ENCODE peak calls at places on chromosomes 11 and 22, in nine cellular contexts. E, T, X, P, D, R, S, B and C are unnamed samples. For H3K27me3, the result is how much of the 10 kb centered on the place peaks cover.

GRCh38 chr22:17964647-17965046 is 59.7 kb downstream of the MICAL3 start:
- DNase-seq in E (no peak), T (no peak), X (no peak), P (no peak), D (no peak), R (no peak), S (no peak), B (no peak), C (no peak)

GRCh38 chr11:102010776-102011500 is 36.3 kb upstream of the CFAP300 start:
- DNase-seq in E (no peak), T (peak), X (peak), P (no peak), D (peak), R (no peak), S (peak), B (peak), C (peak)

GRCh38 chr11:63767415-63768231 is 952 bp downstream of the ZFTA start:
- DNase-seq in E (peak), T (peak), X (peak), P (no peak), D (peak), R (no peak), S (peak), B (peak), C (peak)

GRCh38 chr11:57116654-57117053 is 65.1 kb upstream of the LRRC55 start:
- DNase-seq in E (no peak), T (no peak), X (peak), P (no peak), D (peak), R (no peak), S (peak), B (peak), C (no peak)

GRCh38 chr22:40204331-40205116 is 26.8 kb downstream of the TNRC6B start:
- DNase-seq in E (peak), T (no peak), X (peak), P (no peak), D (peak), R (no peak), S (no peak), B (peak), C (no peak)

GRCh38 chr11:87369888-87370287 is 332.2 kb downstream of the TMEM135 start:
- DNase-seq in E (no peak), T (no peak), X (no peak), P (no peak), D (no peak), R (no peak), S (no peak), B (no peak), C (no peak)

GRCh38 chr11:116896211-116896610 is 58.8 kb upstream of the APOA1 start:
- DNase-seq in E (no peak), T (no peak), X (no peak), P (no peak), D (no peak), R (no peak), S (no peak), B (no peak), C (no peak)

GRCh38 chr11:35041070-35041554 is 97.9 kb upstream of the CD44 start:
- DNase-seq in E (no peak), T (no peak), X (no peak), P (no peak), D (no peak), R (no peak), S (no peak), B (no peak), C (no peak)

GRCh38 chr11:42175203-42175602 is 715.8 kb upstream of the LRRC4C start:
- DNase-seq in E (no peak), T (no peak), X (no peak), P (no peak), D (no peak), R (no peak), S (no peak), B (no peak), C (no peak)

GRCh38 chr11:74870485-74870884 is 78.4 kb downstream of the XRRA1 start:
- DNase-seq in E (no peak), T (no peak), X (peak), P (no peak), D (no peak), R (peak), S (no peak), B (no peak), C (no peak)

GRCh38 chr11:97722065-97722464 is 1298.7 kb upstream of the CNTN5 start:
- DNase-seq in E (no peak), T (no peak), X (peak), P (no peak), D (no peak), R (no peak), S (no peak), B (no peak), C (no peak)

GRCh38 chr11:12717851-12718291 is 43.6 kb downstream of the TEAD1 start:
- DNase-seq in E (no peak), T (no peak), X (no peak), P (no peak), D (no peak), R (no peak), S (no peak), B (no peak), C (no peak)

GRCh38 chr11:103648670-103649400 is 387.6 kb upstream of the DDI1 start:
- DNase-seq in E (no peak), T (no peak), X (no peak), P (no peak), D (no peak), R (no peak), S (no peak), B (no peak), C (no peak)

GRCh38 chr11:29184939-29185890 is 831.6 kb downstream of the KCNA4 start:
- DNase-seq in E (no peak), T (no peak), X (no peak), P (no peak), D (no peak), R (no peak), S (no peak), B (no peak), C (no peak)

GRCh38 chr22:49403102-49403501 is 424.6 kb downstream of the BRD1 start:
- DNase-seq in E (no peak), T (no peak), X (no peak), P (no peak), D (no peak), R (no peak), S (no peak), B (no peak), C (no peak)

GRCh38 chr11:16831281-16832192 is 93.1 kb downstream of the C11orf58 start:
- DNase-seq in E (no peak), T (no peak), X (no peak), P (no peak), D (no peak), R (no peak), S (no peak), B (no peak), C (no peak)

GRCh38 chr11:17613428-17613962 is 66.4 kb downstream of the OTOG start:
- DNase-seq in E (no peak), T (no peak), X (no peak), P (no peak), D (no peak), R (no peak), S (no peak), B (no peak), C (no peak)

GRCh38 chr11:13602844-13603243 is 65.6 kb upstream of the FAR1 start:
- DNase-seq in E (no peak), T (no peak), X (no peak), P (no peak), D (no peak), R (no peak), S (no peak), B (no peak), C (no peak)

GRCh38 chr11:14015711-14016110 is 53.2 kb downstream of the SPON1 start:
- DNase-seq in E (no peak), T (no peak), X (no peak), P (no peak), D (no peak), R (no peak), S (no peak), B (no peak), C (no peak)

GRCh38 chr22:24455751-24456426 is 28.5 kb downstream of the ADORA2A start:
- DNase-seq in E (no peak), T (no peak), X (no peak), P (no peak), D (no peak), R (no peak), S (no peak), B (peak), C (no peak)

GRCh38 chr11:126538071-126538470 is 182.6 kb downstream of the ST3GAL4 start:
- DNase-seq in E (no peak), T (no peak), X (no peak), P (no peak), D (no peak), R (no peak), S (no peak), B (no peak), C (no peak)

GRCh38 chr11:128330203-128330602 is 257.2 kb downstream of the ETS1 start:
- DNase-seq in E (no peak), T (no peak), X (no peak), P (no peak), D (no peak), R (no peak), S (no peak), B (no peak), C (no peak)
- TF ChIP-seq CTCF in E (no peak), T (no peak), X (no peak), P (no peak), D (no peak), R (no peak), S (no peak), B (no peak), C (no peak)

DNA sequence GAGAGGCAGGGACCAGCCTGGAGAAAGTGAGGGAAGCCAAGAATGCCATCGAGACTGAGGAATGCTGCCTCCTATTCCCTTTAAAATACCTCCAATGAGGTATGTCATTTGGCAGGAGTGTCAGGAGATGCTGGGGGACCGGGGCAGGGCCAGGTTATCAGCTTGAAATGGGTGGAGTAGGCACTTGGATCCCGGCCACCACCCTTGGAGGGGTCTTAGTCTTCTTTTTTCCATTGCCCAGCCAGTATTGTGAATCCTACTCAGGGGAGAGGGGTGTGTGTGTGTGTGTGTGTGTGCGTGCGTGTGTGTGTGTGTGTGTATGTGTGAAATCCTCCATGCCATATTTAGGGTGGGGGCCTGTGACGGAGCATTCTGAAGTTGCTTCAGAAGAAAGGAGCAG is 116.2 kb downstream of the ZBTB16 start:
- DNase-seq in E (peak), T (peak), X (no peak), P (no peak), D (peak), R (no peak), S (no peak), B (no peak), C (no peak)
- H3K27me3 ChIP-seq in E (under half), T (under half), X (under half), P (under half), D (under half), R (under half), S (under half), B (under half), C (under half)

DNA sequence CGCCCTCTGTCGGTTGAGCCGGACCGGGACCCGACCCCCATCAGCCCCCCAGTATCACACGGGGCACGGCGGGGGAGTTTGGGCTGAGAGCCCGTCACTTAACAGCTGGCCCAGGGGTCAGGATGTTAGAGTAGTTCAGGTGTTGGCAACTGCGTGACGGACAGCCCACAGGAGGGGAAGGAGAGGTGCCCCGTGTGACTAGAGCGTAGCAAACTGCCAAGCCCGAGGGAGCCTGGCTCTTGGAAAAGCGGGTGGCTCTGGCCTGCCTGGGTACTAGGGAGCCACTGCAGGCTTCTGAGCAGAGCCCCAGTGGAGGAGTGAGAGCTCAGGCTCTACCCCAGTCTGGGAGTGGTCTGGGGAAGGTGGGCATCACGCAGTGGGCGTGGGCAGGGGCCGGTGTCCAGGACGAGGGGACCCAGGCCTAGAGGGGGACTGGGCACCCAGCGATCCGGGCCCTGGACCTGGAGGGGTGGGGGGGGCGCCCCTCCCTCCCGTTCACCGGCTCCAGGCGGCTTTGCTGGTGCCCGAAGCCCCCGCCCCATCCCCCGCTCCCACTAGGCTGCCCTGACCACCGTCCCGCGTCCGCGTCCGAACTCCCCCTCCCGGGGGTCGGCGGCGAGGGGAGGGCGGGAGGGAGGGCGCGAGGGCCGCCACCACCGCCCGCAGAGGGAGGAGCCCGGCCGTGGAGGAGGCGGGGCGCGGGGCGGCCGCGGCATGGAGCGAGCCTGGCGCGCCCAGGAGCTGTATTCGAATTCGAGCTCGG is 24.4 kb downstream of the SHANK3 start:
- DNase-seq in E (no peak), T (no peak), X (peak), P (peak), D (peak), R (no peak), S (no peak), B (peak), C (no peak)
- TF ChIP-seq CTCF in E (no peak), T (no peak), X (peak), P (peak), D (peak), R (no peak), S (no peak), B (peak), C (no peak)

GRCh38 chr11:68706237-68706636 is 21.9 kb downstream of the GAL start:
- DNase-seq in E (no peak), T (no peak), X (no peak), P (no peak), D (no peak), R (no peak), S (no peak), B (no peak), C (no peak)
- H3K27me3 ChIP-seq in E (under half), T (under half), X (under half), P (under half), D (under half), R (under half), S (under half), B (half or more), C (under half)

DNA sequence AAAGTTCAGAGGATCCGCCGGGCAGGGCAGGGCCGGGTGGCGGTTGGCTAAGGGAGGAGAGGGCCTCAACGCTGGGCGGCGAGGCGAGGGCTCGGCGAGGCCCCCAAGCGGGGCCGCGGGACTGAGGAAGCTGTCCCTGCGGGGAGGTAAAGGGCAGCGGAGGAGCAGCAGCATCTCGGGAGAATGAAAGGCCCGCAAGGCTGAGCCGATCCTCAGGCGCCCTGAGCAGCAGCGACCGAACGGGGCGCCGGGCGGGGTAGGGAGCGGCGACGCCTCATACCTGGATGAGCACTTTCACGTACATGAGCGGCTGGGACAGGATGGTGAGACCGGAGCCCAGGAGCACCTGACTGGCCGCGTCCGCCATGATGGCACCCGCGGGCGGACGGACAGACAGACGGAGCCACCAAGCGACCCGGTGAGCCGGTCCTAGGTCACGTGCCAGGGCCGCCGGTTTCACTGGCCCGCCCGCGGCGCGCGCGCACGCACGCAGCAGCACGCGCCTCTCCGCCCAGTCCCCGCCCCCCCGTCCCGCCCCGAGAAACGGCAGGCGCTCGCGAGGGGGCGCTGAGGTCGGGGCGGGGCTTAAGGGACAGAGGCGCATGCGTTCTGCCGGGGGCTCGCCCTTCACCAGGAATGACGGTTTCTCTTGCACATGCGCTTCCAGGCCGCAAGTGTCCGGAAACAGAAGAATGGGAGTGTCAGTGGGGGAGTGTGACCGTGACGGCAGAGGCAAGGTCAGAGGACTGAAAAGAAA is at the start of gene MTCH2:
- DNase-seq in E (peak), T (peak), X (peak), P (peak), D (peak), R (peak), S (peak), B (peak), C (peak)
- TF ChIP-seq CTCF in E (peak), T (peak), X (no peak), P (peak), D (peak), R (no peak), S (peak), B (peak), C (peak)

DNA sequence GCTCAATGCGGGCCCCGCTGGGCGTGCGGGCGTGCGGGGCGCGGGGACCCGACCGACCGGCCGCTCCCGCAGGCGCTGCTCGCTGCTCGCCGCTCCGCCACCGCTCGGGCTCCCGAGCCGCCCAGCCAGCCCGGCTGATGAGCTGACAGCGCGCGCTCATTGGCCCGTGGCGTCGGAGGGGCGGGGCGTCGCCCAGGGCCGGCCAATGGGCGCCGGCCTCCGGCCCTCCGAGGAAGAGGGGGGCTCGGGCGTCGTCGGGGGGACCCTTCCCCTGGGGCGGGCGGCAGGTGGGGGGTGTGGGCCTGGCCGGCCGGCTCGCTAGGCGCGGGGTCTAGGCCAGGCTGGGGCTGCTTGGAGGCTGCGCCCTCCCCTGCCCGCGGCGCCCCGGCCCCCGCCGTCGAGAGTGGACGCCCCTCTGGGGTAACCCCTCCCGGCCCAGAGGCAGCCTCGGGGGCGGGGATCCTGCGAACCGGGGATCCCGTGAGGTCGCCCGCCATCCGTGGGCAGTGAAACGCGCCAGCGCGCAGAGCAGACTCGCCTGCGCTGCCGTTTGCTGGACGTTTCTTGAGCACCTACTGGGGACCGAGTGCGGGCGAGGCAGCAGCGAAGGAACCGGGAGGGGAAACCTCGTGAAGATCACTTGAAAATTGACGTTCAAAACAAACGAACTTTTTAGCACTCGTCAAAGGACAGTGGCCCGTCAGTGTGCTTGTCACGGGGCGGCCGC is at the start of gene SCUBE1:
- DNase-seq in E (no peak), T (no peak), X (peak), P (no peak), D (peak), R (peak), S (peak), B (peak), C (peak)
- H3K27me3 ChIP-seq in E (under half), T (half or more), X (under half), P (under half), D (half or more), R (under half), S (under half), B (half or more), C (under half)

GRCh38 chr11:106974831-106975230 is 43.4 kb downstream of the GUCY1A2 start:
- DNase-seq in E (no peak), T (no peak), X (no peak), P (no peak), D (no peak), R (no peak), S (no peak), B (no peak), C (no peak)
- TF ChIP-seq CTCF in E (no peak), T (no peak), X (no peak), P (no peak), D (no peak), R (no peak), S (no peak), B (no peak), C (no peak)

DNA sequence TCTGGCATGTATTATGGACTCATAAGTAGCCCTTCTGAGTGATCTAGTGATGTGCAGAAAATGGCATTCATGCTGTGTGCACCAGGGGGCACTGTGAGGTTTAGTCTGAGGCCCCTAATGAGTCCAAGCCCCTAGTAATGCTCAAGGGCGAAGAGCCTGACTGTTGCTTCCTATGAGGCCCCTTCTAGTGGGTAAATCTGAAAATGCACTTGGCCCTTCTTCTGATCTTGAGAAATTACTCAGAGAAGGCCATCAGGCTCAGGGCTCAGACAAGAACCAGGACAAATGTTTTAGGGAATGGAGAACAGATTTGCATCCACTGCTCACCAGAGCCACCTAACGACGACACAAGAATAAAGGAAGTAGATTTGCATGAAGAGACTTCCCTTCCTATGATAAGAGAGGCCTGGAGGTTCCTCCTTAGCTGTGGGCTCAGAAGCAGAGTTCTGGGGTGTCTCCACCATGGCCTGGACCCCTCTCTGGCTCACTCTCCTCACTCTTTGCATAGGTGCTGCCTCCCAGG is 75.8 kb downstream of the GGTLC2 start:
- DNase-seq in E (no peak), T (peak), X (peak), P (no peak), D (no peak), R (peak), S (peak), B (no peak), C (no peak)
- H3K27me3 ChIP-seq in E (under half), T (under half), X (under half), P (under half), D (under half), R (under half), S (under half), B (half or more), C (under half)

GRCh38 chr22:37549704-37550059 is 10.6 kb upstream of the CDC42EP1 start:
- DNase-seq in E (peak), T (peak), X (no peak), P (peak), D (peak), R (no peak), S (no peak), B (no peak), C (no peak)
- TF ChIP-seq CTCF in E (peak), T (peak), X (no peak), P (peak), D (no peak), R (no peak), S (no peak), B (peak), C (no peak)